ENCODE peak calls at places on chromosomes 1 and 21, in seven cellular contexts. B is sigmoid colon, U is A549, F is thyroid gland, X is uterus, S is heart left ventricle, G is stomach. M is an unnamed sample.

GRCh38 chr1:178031856-178032320 is 62.0 kb upstream of the RASAL2 start:
- DNase-seq in B (peak; percentile 95), U (peak; percentile 87), F (peak; percentile 96), X (peak; percentile 93), S (peak; percentile 92), G (peak; percentile 92), M (peak; percentile 83)

GRCh38 chr1:226002667-226003501 is 3.7 kb upstream of the SDE2 start:
- DNase-seq in B (peak; percentile 76), U (peak; percentile 25), F (peak; percentile 23), X (peak; percentile 66), S (peak; percentile 73), G (peak; percentile 33), M (peak; percentile 31)

GRCh38 chr1:75794382-75794781 is 2.3 kb upstream of the MSH4 start:
- DNase-seq in B (no peak), U (no peak), F (no peak), X (no peak), S (no peak), G (no peak), M (no peak)

GRCh38 chr1:154502066-154502741 is at the start of the genes SHE and TDRD10:
- DNase-seq in B (no peak), U (no peak), F (peak; percentile 59), X (peak; percentile 27), S (peak; percentile 67), G (no peak), M (no peak)

GRCh38 chr1:69791311-69791710 is 223.6 kb downstream of the LRRC7 start:
- DNase-seq in B (no peak), U (no peak), F (no peak), X (no peak), S (no peak), G (no peak), M (no peak)

GRCh38 chr1:31505884-31506497 is 70.3 kb upstream of the TINAGL1 start:
- DNase-seq in B (no peak), U (no peak), F (no peak), X (no peak), S (no peak), G (no peak), M (no peak)

GRCh38 chr1:104238991-104239390 is 489.3 kb downstream of the AMY1C start:
- DNase-seq in B (no peak), U (no peak), F (no peak), X (no peak), S (no peak), G (no peak), M (no peak)

GRCh38 chr1:210260087-210260486 is 27.5 kb downstream of the SERTAD4 start:
- DNase-seq in B (no peak), U (no peak), F (no peak), X (no peak), S (no peak), G (no peak), M (no peak)

DNA sequence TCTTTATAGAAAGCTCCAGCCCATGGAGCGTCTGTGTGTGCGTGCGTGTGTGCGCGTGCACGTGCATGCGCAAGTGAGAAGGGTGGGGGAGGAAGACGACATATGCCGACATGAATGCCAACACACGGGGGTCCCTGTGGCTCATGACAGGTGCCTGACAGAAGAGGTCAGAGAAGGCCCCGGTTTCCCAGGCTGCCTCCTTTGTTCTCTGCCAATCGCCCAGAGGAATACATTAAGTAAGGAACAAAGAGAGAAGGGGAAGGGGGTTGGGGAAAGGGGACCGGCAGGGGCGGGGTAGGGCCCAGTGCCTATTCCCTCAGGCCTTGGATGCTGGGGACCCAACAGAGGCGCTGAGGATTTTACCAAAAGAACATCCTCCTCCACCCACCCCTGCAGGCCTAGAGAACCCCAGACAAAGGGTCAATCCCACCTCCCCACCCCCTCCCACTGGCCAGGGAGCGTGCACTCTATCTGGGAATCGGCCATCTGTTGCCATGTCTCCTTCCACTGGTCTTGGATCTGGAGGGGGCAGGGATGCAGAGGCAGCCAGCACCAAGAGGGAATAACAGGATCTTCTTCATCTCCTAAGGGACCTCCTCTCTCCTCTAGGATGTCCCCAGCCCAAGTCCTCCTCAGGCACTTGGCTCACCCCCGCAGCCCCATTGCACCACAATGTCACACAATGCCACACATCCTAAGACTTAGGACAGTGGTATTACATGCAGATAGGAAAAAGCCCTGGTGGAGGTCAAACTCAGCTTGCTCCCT is 39.4 kb downstream of the PIK3C2B start:
- DNase-seq in B (no peak), U (no peak), F (no peak), X (no peak), S (no peak), G (no peak), M (no peak)
- H3K4me1 ChIP-seq in B (no peaks in the 10 kb centered on the region), U (peaks cover 16% of the 10 kb centered on the region), F (no peaks in the 10 kb centered on the region), X (peaks cover 8% of the 10 kb centered on the region), S (peaks cover 74% of the 10 kb centered on the region), G (peaks cover 28% of the 10 kb centered on the region), M (no peaks in the 10 kb centered on the region)

GRCh38 chr1:92298213-92298572 is 594 bp downstream of the GLMN start:
- DNase-seq in B (no peak), U (no peak), F (no peak), X (no peak), S (no peak), G (no peak), M (no peak)
- TF ChIP-seq CTCF in B (peak; percentile 18), U (peak; percentile 19), F (peak; percentile 41), X (no peak), S (no peak), G (no peak), M (no peak)

DNA sequence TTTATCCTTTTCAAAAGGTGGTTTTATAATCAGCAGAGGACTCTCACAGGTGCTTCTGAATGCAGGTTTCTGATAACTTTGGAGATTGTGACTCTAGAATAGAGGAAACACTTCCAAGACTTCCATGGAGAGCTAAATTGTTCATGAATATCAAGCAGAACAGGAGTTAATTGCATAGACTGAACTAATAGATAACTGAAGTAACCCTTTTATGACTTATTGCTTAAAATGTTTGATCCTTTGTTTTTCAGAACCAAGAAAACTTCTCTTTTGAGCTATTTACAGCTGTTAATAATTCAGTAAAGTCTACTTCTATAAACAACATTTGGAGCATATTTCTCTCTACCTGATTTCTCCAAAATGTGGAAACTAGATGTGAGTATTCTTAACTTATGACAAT is 19.9 kb downstream of the TEX46 start:
- DNase-seq in B (no peak), U (no peak), F (no peak), X (no peak), S (no peak), G (no peak), M (no peak)
- TF ChIP-seq POLR2A in B (no peak), U (no peak), F (no peak), X (no peak), S (no peak), G (no peak), M (no peak)

GRCh38 chr21:42061866-42062542 is 9.1 kb upstream of the UMODL1 start:
- DNase-seq in B (no peak), U (no peak), F (no peak), X (no peak), S (no peak), G (no peak), M (no peak)
- H3K4me1 ChIP-seq in B (no peaks in the 10 kb centered on the region), U (no peaks in the 10 kb centered on the region), F (peaks cover 26% of the 10 kb centered on the region), X (no peaks in the 10 kb centered on the region), S (peaks cover 14% of the 10 kb centered on the region), G (peaks cover 49% of the 10 kb centered on the region), M (peaks cover 16% of the 10 kb centered on the region)

GRCh38 chr1:150549496-150550221 is 451 bp downstream of the ADAMTSL4 start:
- DNase-seq in B (peak; percentile 83), U (no peak), F (peak; percentile 32), X (peak; percentile 63), S (no peak), G (no peak), M (no peak)
- TF ChIP-seq CTCF in B (no peak), U (no peak), F (no peak), X (no peak), S (no peak), G (no peak), M (no peak)

GRCh38 chr1:170239445-170239844 is 93.7 kb downstream of the NTMT2 start:
- DNase-seq in B (no peak), U (no peak), F (no peak), X (no peak), S (no peak), G (no peak), M (no peak)
- TF ChIP-seq POLR2A in B (no peak), U (no peak), F (no peak), X (no peak), S (no peak), G (no peak), M (no peak)

GRCh38 chr1:111596499-111596898 is 23.1 kb upstream of the RAP1A start:
- DNase-seq in B (no peak), U (no peak), F (no peak), X (no peak), S (no peak), G (peak; percentile 36), M (no peak)
- H3K4me1 ChIP-seq in B (no peaks in the 10 kb centered on the region), U (peaks cover 14% of the 10 kb centered on the region), F (peaks cover 30% of the 10 kb centered on the region), X (peaks cover 8% of the 10 kb centered on the region), S (peaks cover 40% of the 10 kb centered on the region), G (peaks cover 19% of the 10 kb centered on the region), M (peaks cover 8% of the 10 kb centered on the region)